ENCODE peak calls at places on chromosomes 1 and 21, in ten cellular contexts. L, E, D, G, R, T, M, H, W and B are unnamed samples.

GRCh38 chr1:201562257-201562656 is 23.3 kb downstream of the NAV1 start:
- DNase-seq in E (no peak), W (no peak), D (peak; percentile 60), T (peak; percentile 94), G (no peak), M (no peak), L (no peak), H (no peak), R (no peak), B (no peak)

GRCh38 chr1:53069265-53069662 is 7.3 kb downstream of the PODN start:
- DNase-seq in W (no peak), R (peak; percentile 27), T (no peak), H (no peak), L (no peak), M (no peak), G (no peak), D (no peak), E (no peak), B (no peak)

GRCh38 chr1:155761746-155762400 is 73.0 kb downstream of the DAP3 start:
- DNase-seq in G (no peak), W (no peak), E (no peak), R (no peak), D (no peak), M (no peak), T (no peak), H (no peak), L (no peak), B (no peak)

GRCh38 chr1:112515311-112516009 is 6.7 kb downstream of the WNT2B start:
- DNase-seq in E (no peak), M (no peak), G (no peak), D (no peak), L (no peak), W (peak; percentile 95), R (no peak), H (no peak), T (peak; percentile 76), B (no peak)

GRCh38 chr1:37399205-37399604 is 75.2 kb upstream of the ZC3H12A start:
- DNase-seq in E (no peak), G (peak; percentile 18), H (no peak), T (no peak), W (no peak), D (no peak), L (no peak), R (no peak), M (no peak), B (no peak)

GRCh38 chr1:32861904-32862698 is 8.6 kb downstream of the FNDC5 start:
- DNase-seq in T (peak; percentile 38), M (no peak), R (no peak), W (no peak), E (no peak), L (no peak), H (no peak), G (no peak), D (no peak), B (no peak)

GRCh38 chr1:119453021-119453420 is 38.1 kb downstream of the HSD3B2 start:
- DNase-seq in W (no peak), D (no peak), M (no peak), L (no peak), R (no peak), T (peak; percentile 86), H (peak; percentile 67), E (no peak), G (peak; percentile 27), B (no peak)

GRCh38 chr1:212608956-212609700 is 567 bp downstream of the ATF3 start:
- DNase-seq in L (peak; percentile 77), R (peak; percentile 81), M (peak; percentile 36), T (peak; percentile 40), H (peak; percentile 51), D (peak; percentile 81), E (no peak), W (peak; percentile 72), G (peak; percentile 81), B (peak; percentile 60)

GRCh38 chr1:231666220-231666956 is 39.8 kb downstream of the DISC1 start:
- DNase-seq in E (no peak), R (no peak), H (no peak), W (no peak), G (no peak), D (no peak), L (no peak), T (no peak), M (no peak), B (no peak)

GRCh38 chr1:225603538-225604354 is 49.2 kb downstream of the ENAH start:
- DNase-seq in M (no peak), D (no peak), L (peak; percentile 42), G (no peak), R (no peak), W (no peak), T (peak; percentile 44), H (peak; percentile 46), E (no peak), B (no peak)

GRCh38 chr1:201307239-201307638 is 23.9 kb downstream of the PKP1 start:
- DNase-seq in L (no peak), M (no peak), W (no peak), T (peak; percentile 45), D (no peak), R (no peak), E (no peak), G (no peak), H (no peak), B (no peak)

GRCh38 chr1:111967067-111967690 is 22.3 kb downstream of the KCND3 start:
- DNase-seq in M (no peak), W (no peak), L (no peak), H (no peak), T (no peak), G (no peak), E (no peak), D (no peak), R (no peak), B (no peak)

GRCh38 chr1:229947968-229948367 is 119.1 kb upstream of the GALNT2 start:
- DNase-seq in G (no peak), M (no peak), R (no peak), W (no peak), L (no peak), D (no peak), T (no peak), E (no peak), H (no peak), B (no peak)

GRCh38 chr1:67716800-67717199 is 31.8 kb downstream of the GADD45A start:
- DNase-seq in H (no peak), M (no peak), E (no peak), L (no peak), T (no peak), D (no peak), R (no peak), W (no peak), G (peak; percentile 22), B (no peak)

GRCh38 chr1:47758341-47759237 is 238.6 kb downstream of the TRABD2B start:
- DNase-seq in W (no peak), G (no peak), H (no peak), R (peak; percentile 24), E (no peak), L (peak; percentile 37), T (no peak), M (no peak), D (no peak), B (no peak)

GRCh38 chr1:221439734-221440436 is 302.0 kb downstream of the DUSP10 start:
- DNase-seq in D (no peak), E (peak; percentile 44), R (peak; percentile 77), W (no peak), L (peak; percentile 3), H (peak; percentile 93), G (no peak), M (no peak), T (peak; percentile 81), B (peak; percentile 9)

GRCh38 chr21:15293251-15293650 is 228.5 kb upstream of the NRIP1 start:
- DNase-seq in L (no peak), E (no peak), G (no peak), D (no peak), T (peak; percentile 34), W (peak; percentile 45), M (no peak), R (no peak), H (peak; percentile 8), B (no peak)

GRCh38 chr1:101128211-101128727 is 102.7 kb upstream of the DPH5 start:
- DNase-seq in G (no peak), R (peak; percentile 66), W (no peak), D (no peak), H (no peak), L (peak; percentile 9), M (peak; percentile 37), E (no peak), T (no peak), B (peak; percentile 19)

GRCh38 chr1:58699011-58699762 is 675 bp downstream of the MYSM1 start:
- DNase-seq in R (no peak), M (no peak), W (no peak), G (no peak), E (no peak), H (peak; percentile 30), L (peak; percentile 38), D (peak; percentile 3), T (peak; percentile 9), B (no peak)